ENCODE peak calls at places on chromosomes 3 and 15, in nine cellular contexts. D, O, F, E, V, L, I, W and Q are unnamed samples. For H3K4me1, the result is how much of the 10 kb centered on the place peaks cover.

GRCh38 chr3:115245437-115245836 is 98.3 kb upstream of the ZBTB20 start:
- DNase-seq in V (no peak), L (peak), F (no peak), O (no peak), W (peak), I (no peak), D (no peak), E (no peak), Q (no peak)

GRCh38 chr3:186418601-186419238 is 56.7 kb upstream of the DGKG start:
- DNase-seq in W (no peak), L (no peak), E (no peak), V (no peak), F (no peak), I (no peak), D (no peak), O (no peak), Q (peak)

GRCh38 chr15:31402511-31403056 is 75.9 kb downstream of the KLF13 start:
- DNase-seq in W (peak), E (no peak), D (no peak), F (no peak), O (peak), I (no peak), V (no peak), L (no peak), Q (peak)

GRCh38 chr3:69767571-69767970 is 28.3 kb downstream of the MITF start:
- DNase-seq in L (no peak), D (no peak), F (no peak), I (no peak), V (peak), O (peak), E (no peak), W (no peak), Q (no peak)

GRCh38 chr15:32041294-32041693 is 11.0 kb downstream of the CHRNA7 start:
- DNase-seq in V (no peak), O (no peak), W (no peak), E (no peak), F (no peak), D (no peak), I (no peak), L (no peak), Q (peak)

GRCh38 chr3:140206196-140207040 is 271.4 kb downstream of the CLSTN2 start:
- DNase-seq in W (peak), D (no peak), L (no peak), F (no peak), O (no peak), V (no peak), E (no peak), I (no peak), Q (no peak)

GRCh38 chr3:156448300-156448699 is 106.6 kb downstream of the SSR3 start:
- DNase-seq in F (no peak), W (peak), V (no peak), L (peak), D (peak), E (no peak), I (no peak), O (no peak), Q (no peak)

GRCh38 chr3:174540081-174540480 is 319.1 kb upstream of the NAALADL2 start:
- DNase-seq in F (no peak), L (no peak), W (no peak), D (no peak), V (no peak), E (no peak), O (no peak), I (no peak), Q (no peak)

GRCh38 chr3:154130540-154130939 is 9.3 kb downstream of the ARHGEF26 start:
- DNase-seq in V (no peak), O (no peak), D (no peak), L (no peak), F (no peak), W (no peak), I (no peak), E (no peak), Q (no peak)

GRCh38 chr3:101850327-101851048 is 1.2 kb downstream of the NFKBIZ start:
- DNase-seq in L (no peak), F (no peak), W (peak), D (no peak), I (no peak), E (no peak), V (no peak), O (no peak), Q (no peak)

GRCh38 chr3:15065550-15066007 is 464 bp upstream of the MRPS25 start:
- DNase-seq in I (no peak), D (no peak), W (no peak), L (no peak), V (no peak), F (no peak), E (no peak), O (no peak), Q (no peak)

GRCh38 chr3:57089043-57089442 is 28.6 kb downstream of the SPATA12 start:
- DNase-seq in D (peak), W (no peak), V (no peak), F (no peak), I (no peak), E (no peak), O (no peak), L (no peak), Q (no peak)

GRCh38 chr3:64290864-64291263 is 65.6 kb upstream of the PRICKLE2 start:
- DNase-seq in O (no peak), L (no peak), D (no peak), W (no peak), I (no peak), V (no peak), E (no peak), F (no peak), Q (no peak)

GRCh38 chr3:66572938-66573710 is 72.3 kb upstream of the LRIG1 start:
- DNase-seq in W (no peak), V (no peak), L (peak), F (no peak), E (no peak), D (peak), I (no peak), O (no peak), Q (peak)

GRCh38 chr3:20380310-20380709 is 194.3 kb upstream of the SGO1 start:
- DNase-seq in I (no peak), O (no peak), D (no peak), V (no peak), E (no peak), F (no peak), W (no peak), L (no peak), Q (no peak)

GRCh38 chr3:157086053-157086761 is 73.7 kb downstream of the CCNL1 start:
- DNase-seq in I (no peak), F (no peak), W (no peak), D (no peak), V (no peak), O (peak), E (no peak), L (no peak), Q (peak)

GRCh38 chr3:127676921-127677351 is 4.2 kb downstream of the ABTB1 start:
- DNase-seq in E (peak), D (no peak), I (peak), O (peak), L (no peak), F (no peak), W (no peak), V (no peak), Q (peak)

GRCh38 chr15:77179541-77179998 is 108.7 kb upstream of the TSPAN3 start:
- DNase-seq in D (no peak), L (no peak), O (no peak), I (no peak), E (no peak), W (no peak), F (no peak), V (no peak), Q (no peak)

GRCh38 chr3:81237193-81237592 is 524.3 kb downstream of the GBE1 start:
- DNase-seq in W (no peak), D (no peak), V (no peak), E (no peak), I (no peak), L (no peak), F (no peak), O (no peak), Q (no peak)

GRCh38 chr3:113914646-113915045 is 33.2 kb upstream of the ZDHHC23 start:
- DNase-seq in I (no peak), L (no peak), E (no peak), V (no peak), W (peak), F (no peak), O (no peak), D (no peak), Q (no peak)

GRCh38 chr15:63973212-63974009 is 72.9 kb downstream of the DAPK2 start:
- DNase-seq in F (no peak), V (no peak), I (peak), O (no peak), D (no peak), L (no peak), W (peak), E (no peak), Q (no peak)

GRCh38 chr3:172357850-172358754 is 90.2 kb downstream of the GHSR start:
- DNase-seq in W (peak), E (no peak), F (no peak), O (no peak), I (no peak), L (no peak), V (no peak), D (no peak), Q (no peak)

GRCh38 chr3:15982667-15983145 is 184.9 kb upstream of the ANKRD28 start:
- DNase-seq in F (no peak), D (no peak), O (no peak), L (no peak), V (no peak), W (peak), I (no peak), E (no peak), Q (no peak)

GRCh38 chr15:89893696-89894450 is at the start of gene AP3S2:
- DNase-seq in L (peak), I (peak), O (peak), W (peak), E (peak), F (peak), V (peak), D (peak), Q (peak)
- TF ChIP-seq CTCF in L (no peak), I (no peak), O (no peak), W (no peak), E (no peak), F (no peak), V (no peak), D (no peak), Q (peak)

DNA sequence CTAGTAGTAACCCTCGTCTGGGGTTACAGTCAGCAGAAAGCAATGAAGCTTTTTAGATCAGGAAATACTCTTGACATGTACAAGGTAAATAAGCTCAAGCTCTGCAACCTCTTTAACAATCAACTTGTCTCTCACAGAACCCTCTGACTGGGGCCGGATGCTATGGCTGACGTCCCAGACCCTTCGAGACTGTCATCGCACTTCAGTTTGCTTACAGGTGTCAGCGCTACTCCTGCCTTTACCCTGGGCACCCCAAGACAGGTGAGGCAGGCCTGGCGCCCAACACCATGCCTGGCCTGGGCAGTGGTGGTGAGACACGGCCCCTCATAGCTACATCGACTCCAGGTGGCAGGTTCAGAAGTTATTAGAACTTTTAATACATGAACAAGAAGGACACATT is 30.6 kb downstream of the LRRFIP2 start:
- DNase-seq in F (no peak), I (no peak), E (no peak), L (no peak), W (no peak), O (no peak), D (no peak), V (no peak), Q (no peak)
- H3K4me1 ChIP-seq in F (under half), I (half or more), E (under half), L (under half), W (under half), O (under half), D (half or more), V (half or more), Q (under half)

DNA sequence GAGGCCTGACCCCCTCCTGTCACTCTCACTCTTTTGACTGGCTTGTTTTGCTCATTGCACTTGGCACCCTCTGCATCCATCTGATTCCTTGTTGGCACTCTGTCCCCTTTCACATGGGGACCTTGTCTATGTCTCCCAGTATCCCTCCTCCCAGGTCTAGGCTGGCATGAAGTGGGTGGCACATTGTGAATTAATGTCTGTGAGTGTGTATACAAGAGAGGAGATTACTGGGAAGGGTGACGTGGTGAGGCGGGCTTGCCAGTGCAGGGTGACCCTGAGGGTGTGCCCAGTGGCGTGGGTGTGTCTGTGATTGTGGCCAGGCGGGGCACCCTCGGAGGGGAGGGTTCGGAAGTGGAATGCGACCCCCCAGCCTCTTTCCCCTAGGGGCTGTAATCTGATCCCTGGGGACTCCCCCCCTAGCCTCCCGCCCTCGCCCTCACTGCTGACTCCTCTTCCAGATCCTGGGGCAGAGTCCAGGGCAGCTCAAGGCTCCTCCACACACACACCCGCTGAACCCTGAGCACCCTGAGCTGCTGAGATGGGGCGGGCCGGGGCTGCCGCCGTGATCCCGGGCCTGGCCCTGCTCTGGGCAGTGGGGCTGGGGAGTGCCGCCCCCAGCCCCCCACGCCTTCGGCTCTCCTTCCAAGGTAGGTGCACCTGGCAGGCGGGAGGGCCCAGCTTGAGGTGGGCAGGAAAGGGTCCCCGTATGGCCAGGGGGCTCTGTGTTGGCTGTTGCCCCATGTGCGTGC is at the start of gene SEMA3B:
- DNase-seq in F (peak), D (peak), O (peak), L (peak), W (no peak), V (peak), E (peak), I (no peak), Q (peak)
- TF ChIP-seq POLR2A in F (peak), D (no peak), O (peak), L (no peak), W (no peak), V (peak), E (no peak), I (no peak), Q (peak)

GRCh38 chr3:34376691-34377090 is 578.3 kb downstream of the PDCD6IP start:
- DNase-seq in L (no peak), V (no peak), W (no peak), F (no peak), O (no peak), D (no peak), E (no peak), I (no peak), Q (no peak)

GRCh38 chr3:34377961-34378360 is 579.5 kb downstream of the PDCD6IP start:
- DNase-seq in L (no peak), I (no peak), E (peak), O (no peak), F (no peak), D (no peak), W (no peak), V (peak), Q (no peak)

DNA sequence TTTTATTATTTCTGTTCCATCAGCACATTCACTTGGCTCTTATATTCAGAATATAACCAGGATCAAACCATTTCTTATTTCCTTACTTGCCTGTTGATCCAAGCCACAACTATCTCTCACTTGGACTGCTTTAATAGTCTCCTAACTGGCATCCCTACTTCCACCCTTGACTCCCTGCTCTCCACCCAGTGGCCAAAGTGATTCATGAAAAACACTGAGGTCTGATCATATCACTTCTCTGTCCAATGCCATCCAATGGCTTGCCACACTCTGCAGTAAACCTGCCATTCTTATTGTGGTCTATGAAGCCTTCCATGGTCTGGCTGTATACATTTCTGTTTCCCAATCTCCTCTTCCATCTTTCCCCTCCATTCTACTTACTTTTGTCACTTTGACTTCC is 576.1 kb downstream of the PDCD6IP start:
- DNase-seq in V (no peak), L (no peak), E (no peak), W (no peak), O (no peak), F (no peak), D (no peak), I (no peak), Q (no peak)
- TF ChIP-seq CTCF in V (no peak), L (no peak), E (no peak), W (no peak), O (no peak), F (no peak), D (no peak), I (no peak), Q (no peak)